ENCODE peak calls at places on chromosomes 1 and 21, in six cellular contexts. D, Y, E, I, L and X are unnamed samples.

GRCh38 chr1:242017580-242018233 is 18.8 kb upstream of the MAP1LC3C start:
- DNase-seq in Y (peak), D (peak), L (no peak), I (peak), E (peak), X (no peak)

GRCh38 chr1:234541281-234541975 is 62.4 kb upstream of the TARBP1 start:
- DNase-seq in Y (no peak), I (no peak), E (no peak), L (no peak), D (no peak), X (no peak)

GRCh38 chr1:100354971-100355394 is 2.7 kb downstream of the CDC14A start:
- DNase-seq in E (no peak), I (peak), L (no peak), D (no peak), Y (peak), X (peak)

GRCh38 chr1:225508538-225509375 is 80.9 kb upstream of the LBR start:
- DNase-seq in E (no peak), Y (peak), D (peak), I (peak), L (no peak), X (peak)

GRCh38 chr1:38004284-38005101 is 821 bp downstream of the FHL3 start:
- DNase-seq in D (no peak), L (peak), E (no peak), Y (no peak), I (peak), X (no peak)

GRCh38 chr1:173603056-173603591 is at the start of gene SLC9C2:
- DNase-seq in I (peak), Y (peak), E (no peak), L (no peak), D (no peak), X (no peak)

GRCh38 chr1:169060010-169060722 is 46.3 kb upstream of the ATP1B1 start:
- DNase-seq in E (no peak), Y (no peak), L (no peak), I (no peak), D (peak), X (no peak)

GRCh38 chr1:117795190-117795589 is 134.2 kb downstream of the GDAP2 start:
- DNase-seq in D (no peak), E (no peak), Y (no peak), L (no peak), I (no peak), X (peak)

GRCh38 chr1:247551716-247552115 is 2.8 kb downstream of the GCSAML start:
- DNase-seq in D (no peak), L (no peak), Y (no peak), E (no peak), I (no peak), X (no peak)

GRCh38 chr1:85135456-85135798 is 65.4 kb downstream of the SYDE2 start:
- DNase-seq in Y (no peak), E (no peak), D (no peak), I (no peak), L (no peak), X (no peak)

GRCh38 chr1:204065174-204065985 is 7.5 kb upstream of the SOX13 start:
- DNase-seq in Y (peak), E (no peak), L (peak), I (peak), D (no peak), X (no peak)

GRCh38 chr1:170967042-170967910 is 31.9 kb downstream of the MROH9 start:
- DNase-seq in Y (no peak), L (no peak), D (peak), I (peak), E (peak), X (no peak)

GRCh38 chr1:14804626-14805025 is 206.1 kb downstream of the KAZN start:
- DNase-seq in E (no peak), I (no peak), L (no peak), D (peak), Y (no peak), X (peak)

GRCh38 chr1:84344286-84344685 is 42.8 kb downstream of the SAMD13 start:
- DNase-seq in E (no peak), I (no peak), Y (no peak), L (no peak), D (no peak), X (peak)

GRCh38 chr1:167910530-167910929 is 3.4 kb downstream of the ADCY10 start:
- DNase-seq in I (no peak), L (no peak), E (no peak), D (no peak), Y (peak), X (no peak)

GRCh38 chr1:177706977-177707376 is 262.9 kb downstream of the SEC16B start:
- DNase-seq in E (no peak), I (no peak), Y (no peak), L (peak), D (no peak), X (no peak)

GRCh38 chr1:7290971-7291970 is 479.8 kb upstream of the VAMP3 start:
- DNase-seq in D (no peak), Y (no peak), E (no peak), I (no peak), L (no peak), X (no peak)

GRCh38 chr21:44454058-44454457 is 1.3 kb upstream of the LRRC3 start:
- DNase-seq in I (no peak), D (no peak), E (no peak), L (no peak), Y (no peak), X (no peak)

GRCh38 chr1:223066415-223066814 is 76.6 kb downstream of the TLR5 start:
- DNase-seq in Y (no peak), L (no peak), D (no peak), I (no peak), E (no peak), X (no peak)

GRCh38 chr1:59705849-59706599 is 108.7 kb upstream of the HOOK1 start:
- DNase-seq in E (no peak), D (no peak), Y (no peak), L (no peak), I (peak), X (no peak)

GRCh38 chr1:192747305-192747704 is 61.5 kb upstream of the RGS2 start:
- DNase-seq in I (no peak), L (no peak), Y (no peak), E (no peak), D (no peak), X (no peak)

GRCh38 chr1:63799810-63800209 is 26.0 kb downstream of the ROR1 start:
- DNase-seq in Y (no peak), D (no peak), I (no peak), L (no peak), E (no peak), X (no peak)

GRCh38 chr1:88736633-88737248 is 52.7 kb downstream of the PKN2 start:
- DNase-seq in D (peak), I (peak), L (no peak), E (no peak), Y (no peak), X (peak)

GRCh38 chr1:25543425-25544242 is at the start of gene LDLRAP1:
- DNase-seq in D (peak), E (peak), L (peak), Y (peak), I (peak), X (peak)
- TF ChIP-seq POLR2A in D (peak), E (no peak), L (peak), Y (no peak), I (peak), X (peak)

DNA sequence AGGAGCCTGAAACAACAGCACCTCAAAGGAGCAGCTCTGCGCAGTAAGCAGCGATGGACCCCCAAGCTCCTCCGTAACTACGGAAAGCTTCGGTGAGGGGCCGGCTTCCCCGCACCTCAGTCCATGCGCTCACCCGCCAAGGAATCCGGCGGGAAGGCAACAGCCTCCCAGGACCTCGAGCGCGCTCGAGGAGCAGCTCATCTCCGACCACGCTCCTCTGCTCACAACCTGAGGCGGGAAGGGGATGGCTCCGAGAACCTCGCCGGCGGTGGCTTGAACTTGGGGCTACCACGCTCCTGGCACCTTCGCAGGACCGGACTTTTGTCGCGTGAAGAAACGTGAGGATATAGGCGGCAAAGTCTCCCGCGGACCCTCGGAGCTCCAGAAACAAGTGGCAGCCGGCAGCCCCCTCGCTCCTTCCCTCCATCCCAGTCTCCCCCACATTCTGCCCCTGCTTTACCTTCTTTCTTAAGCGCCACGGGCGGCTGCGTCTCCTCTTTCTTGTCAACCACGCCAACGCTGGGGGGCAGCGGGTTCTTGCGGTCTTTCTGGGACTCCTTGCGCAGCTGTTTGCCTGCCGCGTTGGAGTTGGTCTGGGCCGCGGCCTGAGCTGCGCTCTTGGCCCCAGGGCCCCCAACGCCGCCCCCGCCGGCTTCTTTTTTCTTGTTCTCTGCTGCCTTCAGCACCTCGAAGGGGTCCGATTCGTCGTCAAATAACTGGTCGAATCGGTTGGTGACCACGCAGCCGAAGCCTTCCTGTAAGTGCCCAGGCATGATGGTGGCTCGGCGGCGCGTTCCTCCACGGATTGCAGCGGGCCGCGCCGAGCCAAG is 459 bp downstream of the SERBP1 start:
- DNase-seq in I (peak), E (no peak), D (no peak), L (peak), Y (peak), X (no peak)
- TF ChIP-seq POLR2A in I (peak), E (no peak), D (peak), L (no peak), Y (no peak), X (peak)

DNA sequence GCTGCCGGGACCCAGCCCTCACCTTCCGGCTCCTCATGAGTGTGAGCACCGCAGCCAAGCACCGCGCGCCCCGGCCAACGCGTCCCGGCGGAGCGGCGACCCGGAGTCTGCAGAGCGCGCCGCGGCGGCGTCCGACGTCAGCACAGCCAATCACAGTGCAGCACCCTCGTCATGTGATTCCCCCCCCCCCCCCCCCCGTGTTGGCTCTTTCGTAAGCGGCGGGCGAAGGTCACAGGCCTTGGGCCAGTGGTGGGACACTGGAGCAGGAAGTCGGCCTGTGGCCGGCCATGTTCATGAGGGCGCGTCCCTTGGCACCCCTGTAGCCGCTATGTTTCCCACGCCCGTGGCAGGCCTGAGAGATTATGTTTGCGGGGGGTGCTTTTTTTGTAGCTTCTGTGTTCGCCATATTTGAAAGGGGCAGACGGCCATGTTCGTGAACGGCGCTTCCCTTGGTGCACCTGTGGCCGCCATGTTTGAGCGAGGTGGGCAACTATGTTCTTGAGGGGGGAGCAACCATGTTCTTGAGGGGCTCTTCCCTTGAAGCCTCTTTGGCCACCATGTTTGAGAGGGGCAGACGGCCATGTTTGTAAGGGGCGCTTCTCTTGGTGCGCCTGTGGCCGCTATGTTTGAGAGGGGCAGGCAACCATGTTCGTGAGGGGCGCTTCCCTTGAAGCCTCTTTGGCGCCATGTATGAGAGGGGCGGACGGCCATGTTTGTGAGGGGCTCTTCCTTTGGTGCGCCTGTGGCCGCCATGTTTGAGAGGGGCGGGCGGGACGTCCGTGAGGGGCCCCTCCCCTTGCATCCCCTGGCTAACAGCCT is at the start of gene C1orf174:
- DNase-seq in I (peak), Y (peak), D (peak), E (peak), L (peak), X (peak)
- TF ChIP-seq POLR2A in I (peak), Y (no peak), D (peak), E (peak), L (peak), X (peak)

GRCh38 chr1:39569034-39569433 is 7.6 kb downstream of the PABPC4 start:
- DNase-seq in E (no peak), Y (no peak), D (no peak), L (no peak), I (no peak), X (no peak)
- TF ChIP-seq POLR2A in E (no peak), Y (no peak), D (no peak), L (no peak), I (no peak), X (no peak)